ENCODE peak calls at places on chromosomes 2 and 18, in four cellular contexts. One of them, this sample, is unnamed.

GRCh38 chr2:126723281-126723815 is 67.4 kb downstream of the GYPC start:
- DNase-seq in SW480: no peak
- DNase-seq in effector memory CD8-positive, alpha-beta T cell: no peak
- DNase-seq in CD8-positive, alpha-beta T cell: peak
- DNase-seq in this sample: no peak

GRCh38 chr2:52810460-52810859 is 957.1 kb upstream of the CHAC2 start:
- DNase-seq in CD8-positive, alpha-beta T cell: no peak
- DNase-seq in effector memory CD8-positive, alpha-beta T cell: no peak
- DNase-seq in SW480: peak
- DNase-seq in this sample: no peak

GRCh38 chr2:85183481-85183880 is 50.3 kb downstream of the TCF7L1 start:
- DNase-seq in SW480: no peak
- DNase-seq in CD8-positive, alpha-beta T cell: no peak
- DNase-seq in effector memory CD8-positive, alpha-beta T cell: no peak
- DNase-seq in this sample: no peak

GRCh38 chr18:8912348-8913057 is 190.0 kb upstream of the NDUFV2 start:
- DNase-seq in effector memory CD8-positive, alpha-beta T cell: no peak
- DNase-seq in CD8-positive, alpha-beta T cell: no peak
- DNase-seq in SW480: peak
- DNase-seq in this sample: no peak

GRCh38 chr18:906416-907170 is 1.9 kb downstream of the ADCYAP1 start:
- DNase-seq in SW480: no peak
- DNase-seq in effector memory CD8-positive, alpha-beta T cell: no peak
- DNase-seq in CD8-positive, alpha-beta T cell: no peak
- DNase-seq in this sample: no peak

GRCh38 chr2:70779911-70780580 is 10.4 kb downstream of the FIGLA start:
- DNase-seq in SW480: no peak
- DNase-seq in effector memory CD8-positive, alpha-beta T cell: no peak
- DNase-seq in CD8-positive, alpha-beta T cell: no peak
- DNase-seq in this sample: no peak

GRCh38 chr2:230868947-230869690 is 4.4 kb downstream of the ITM2C start:
- DNase-seq in CD8-positive, alpha-beta T cell: no peak
- DNase-seq in effector memory CD8-positive, alpha-beta T cell: no peak
- DNase-seq in SW480: no peak
- DNase-seq in this sample: no peak

GRCh38 chr2:21422050-21422449 is 298.3 kb downstream of the TDRD15 start:
- DNase-seq in effector memory CD8-positive, alpha-beta T cell: no peak
- DNase-seq in SW480: peak
- DNase-seq in CD8-positive, alpha-beta T cell: no peak
- DNase-seq in this sample: no peak

GRCh38 chr2:227615181-227615580 is 541 bp upstream of the SCYGR3 start:
- DNase-seq in CD8-positive, alpha-beta T cell: no peak
- DNase-seq in SW480: no peak
- DNase-seq in effector memory CD8-positive, alpha-beta T cell: no peak
- DNase-seq in this sample: no peak

GRCh38 chr2:15241208-15241607 is 319.9 kb downstream of the NBAS start:
- DNase-seq in effector memory CD8-positive, alpha-beta T cell: no peak
- DNase-seq in SW480: no peak
- DNase-seq in CD8-positive, alpha-beta T cell: no peak
- DNase-seq in this sample: no peak

GRCh38 chr18:79487198-79488165 is 91.8 kb downstream of the NFATC1 start:
- DNase-seq in SW480: no peak
- DNase-seq in CD8-positive, alpha-beta T cell: no peak
- DNase-seq in effector memory CD8-positive, alpha-beta T cell: no peak
- DNase-seq in this sample: no peak

GRCh38 chr2:176107731-176108181 is 676 bp downstream of the HOXD11 start:
- DNase-seq in SW480: no peak
- DNase-seq in effector memory CD8-positive, alpha-beta T cell: no peak
- DNase-seq in CD8-positive, alpha-beta T cell: no peak
- DNase-seq in this sample: no peak

GRCh38 chr2:27049422-27050280 is 1.8 kb upstream of the AGBL5 start:
- DNase-seq in CD8-positive, alpha-beta T cell: peak
- DNase-seq in effector memory CD8-positive, alpha-beta T cell: peak
- DNase-seq in SW480: no peak
- DNase-seq in this sample: no peak